ENCODE peak calls at places on chromosome 2, in six cellular contexts. K is H9, J is adrenal gland, T is HFFc6, P is iris pigment epithelial cell, G is naive B cell. I is an unnamed sample.

GRCh38 chr2:72917138-72917874 is at the start of gene EMX1:
- DNase-seq in K (peak), J (peak), T (no peak), P (no peak), G (peak), I (no peak)

GRCh38 chr2:159501743-159502142 is 114.6 kb downstream of the BAZ2B start:
- DNase-seq in K (no peak), J (no peak), T (no peak), P (no peak), G (no peak), I (no peak)

GRCh38 chr2:107334311-107334710 is 448.3 kb upstream of the ST6GAL2 start:
- DNase-seq in K (no peak), J (no peak), T (no peak), P (no peak), G (no peak), I (no peak)

GRCh38 chr2:233676046-233676445 is 4.3 kb downstream of the UGT1A9 start:
- DNase-seq in K (no peak), J (no peak), T (no peak), P (peak), G (no peak), I (no peak)

GRCh38 chr2:29106241-29106640 is 9.0 kb upstream of the CLIP4 start:
- DNase-seq in K (no peak), J (no peak), T (no peak), P (no peak), G (no peak), I (no peak)

GRCh38 chr2:25043241-25043867 is 1.5 kb downstream of the EFR3B start:
- DNase-seq in K (peak), J (peak), T (peak), P (peak), G (no peak), I (peak)

GRCh38 chr2:167990062-167990461 is 257.3 kb downstream of the STK39 start:
- DNase-seq in K (no peak), J (no peak), T (no peak), P (no peak), G (no peak), I (no peak)

GRCh38 chr2:98867539-98868309 is 68.3 kb downstream of the CRACDL start:
- DNase-seq in K (no peak), J (no peak), T (peak), P (no peak), G (no peak), I (no peak)

GRCh38 chr2:239864247-239865058 is 160.7 kb downstream of the NDUFA10 start:
- DNase-seq in K (no peak), J (no peak), T (no peak), P (no peak), G (no peak), I (no peak)

I was measured in fibroblast of the conjunctiva.